ENCODE peak calls at places on chromosome 17, in five cellular contexts. U is IMR-90, Z is H9, R is H1, P is neuronal stem cell. D is an unnamed sample. For H3K4me1, the result is how much of the 10 kb centered on the place peaks cover.

GRCh38 chr17:13518271-13519000 is 83.3 kb downstream of the HS3ST3A1 start:
- DNase-seq in U (peak), R (no peak), P (no peak), Z (no peak), D (peak)

GRCh38 chr17:77354420-77354720 is 213.6 kb downstream of the SEC14L1 start:
- DNase-seq in R (no peak), Z (no peak), U (no peak), P (no peak), D (no peak)

GRCh38 chr17:27807567-27808470 is 7.5 kb upstream of the NOS2 start:
- DNase-seq in P (no peak), Z (no peak), U (no peak), R (no peak), D (no peak)

GRCh38 chr17:74862108-74862901 is 2.6 kb upstream of the GRIN2C start:
- DNase-seq in R (no peak), P (peak), U (peak), Z (peak), D (peak)

GRCh38 chr17:74276051-74276476 is 2.0 kb downstream of the DNAI2 start:
- DNase-seq in R (no peak), P (no peak), U (no peak), Z (no peak), D (no peak)

GRCh38 chr17:17320911-17321220 is 17.7 kb downstream of the NT5M start:
- DNase-seq in P (no peak), R (no peak), U (no peak), Z (no peak), D (no peak)

GRCh38 chr17:81513669-81514484 is 1.3 kb upstream of the ACTG1 start:
- DNase-seq in U (peak), Z (peak), P (peak), R (no peak), D (peak)

GRCh38 chr17:29880031-29880430 is 50.0 kb downstream of the SSH2 start:
- DNase-seq in U (no peak), P (no peak), Z (no peak), R (no peak), D (no peak)

GRCh38 chr17:16351831-16352230 is 1.4 kb downstream of the CENPV start:
- DNase-seq in P (no peak), R (no peak), U (peak), Z (no peak), D (peak)

DNA sequence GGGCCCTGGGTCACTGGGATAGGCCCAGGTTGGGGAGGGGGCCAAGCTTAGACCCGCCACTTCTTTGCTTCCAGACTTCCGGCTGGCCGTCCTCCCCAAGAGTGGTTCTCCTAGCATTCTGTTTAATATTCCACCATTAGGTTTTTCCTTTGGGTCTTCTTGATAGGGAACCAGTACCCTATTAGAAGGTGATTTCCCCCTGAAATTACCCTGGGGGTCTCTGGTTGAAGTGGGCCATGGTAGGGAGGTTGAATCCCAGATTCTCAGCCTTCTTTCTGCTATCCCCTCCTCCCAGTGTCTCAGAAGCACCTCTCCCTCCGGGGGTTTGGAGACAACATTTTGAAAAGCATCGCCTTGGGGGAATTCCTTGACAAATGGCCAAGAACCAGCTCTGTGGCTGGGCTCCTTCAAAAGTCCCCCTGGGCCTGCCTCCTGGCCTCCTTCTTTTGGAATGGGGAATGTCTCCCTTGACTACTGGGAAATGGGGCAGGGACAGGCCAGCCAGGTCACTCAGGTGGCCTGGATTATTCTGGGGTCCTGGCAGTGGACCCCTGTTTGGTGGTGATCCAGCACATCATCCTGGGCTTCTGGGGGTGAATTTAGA is 5.7 kb downstream of the LASP1 start:
- DNase-seq in R (no peak), P (no peak), Z (peak), U (no peak), D (no peak)
- H3K4me1 ChIP-seq in R (under half), P (under half), Z (under half), U (half or more), D (half or more)

DNA sequence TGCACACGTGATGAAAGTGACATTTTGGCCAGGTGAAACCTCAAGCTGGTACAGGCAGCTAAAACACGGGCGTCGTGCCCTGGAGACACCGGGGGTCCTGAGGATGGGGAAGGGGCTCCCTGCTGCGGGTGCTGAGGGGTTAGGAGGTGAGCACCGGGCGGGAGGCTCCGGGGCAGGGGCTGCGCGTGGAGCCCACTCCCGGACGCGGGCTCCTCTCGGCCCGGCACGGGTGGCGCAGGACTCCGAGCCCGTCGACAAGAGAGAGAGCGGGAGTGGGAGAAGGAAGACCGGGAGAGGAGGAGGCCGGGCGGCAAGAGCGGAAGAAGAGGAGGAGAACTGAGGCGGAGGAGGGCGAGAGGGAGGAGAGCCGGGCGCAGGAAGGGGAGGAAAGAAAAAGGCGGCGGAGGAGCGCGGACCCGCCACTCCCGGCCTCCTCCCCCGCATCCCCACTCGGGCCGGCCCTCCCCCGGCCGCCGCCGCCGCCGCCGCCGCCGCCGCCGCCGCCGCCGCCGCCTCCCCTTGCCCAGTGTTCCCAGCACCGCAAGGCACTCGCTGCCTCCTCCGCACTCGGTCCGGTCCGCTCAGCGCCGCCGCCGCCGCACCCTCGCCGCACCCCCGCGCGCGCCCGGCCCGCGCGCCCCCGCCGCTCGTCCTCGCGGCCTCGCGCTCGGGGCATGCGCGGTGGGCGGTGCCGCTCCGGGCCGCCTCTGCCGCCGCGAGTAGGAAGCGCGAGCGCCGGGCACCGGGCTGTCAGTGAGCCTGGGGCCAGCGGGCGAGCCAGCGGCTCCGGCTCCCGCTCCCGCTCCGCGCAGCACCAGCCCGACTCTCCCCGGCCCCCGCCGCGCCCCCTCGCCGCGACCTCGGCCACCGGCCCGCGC is at the start of gene PRKCA:
- DNase-seq in Z (peak), U (peak), P (peak), R (no peak), D (peak)
- H3K14ac ChIP-seq in Z (no peak), U (peak), P (peak), R (no peak), D (no peak)

GRCh38 chr17:48487221-48487620 is 43.6 kb downstream of the HOXB1 start:
- DNase-seq in R (no peak), P (no peak), U (no peak), Z (no peak), D (no peak)
- H3K4me1 ChIP-seq in R (under half), P (under half), U (under half), Z (under half), D (under half)

DNA sequence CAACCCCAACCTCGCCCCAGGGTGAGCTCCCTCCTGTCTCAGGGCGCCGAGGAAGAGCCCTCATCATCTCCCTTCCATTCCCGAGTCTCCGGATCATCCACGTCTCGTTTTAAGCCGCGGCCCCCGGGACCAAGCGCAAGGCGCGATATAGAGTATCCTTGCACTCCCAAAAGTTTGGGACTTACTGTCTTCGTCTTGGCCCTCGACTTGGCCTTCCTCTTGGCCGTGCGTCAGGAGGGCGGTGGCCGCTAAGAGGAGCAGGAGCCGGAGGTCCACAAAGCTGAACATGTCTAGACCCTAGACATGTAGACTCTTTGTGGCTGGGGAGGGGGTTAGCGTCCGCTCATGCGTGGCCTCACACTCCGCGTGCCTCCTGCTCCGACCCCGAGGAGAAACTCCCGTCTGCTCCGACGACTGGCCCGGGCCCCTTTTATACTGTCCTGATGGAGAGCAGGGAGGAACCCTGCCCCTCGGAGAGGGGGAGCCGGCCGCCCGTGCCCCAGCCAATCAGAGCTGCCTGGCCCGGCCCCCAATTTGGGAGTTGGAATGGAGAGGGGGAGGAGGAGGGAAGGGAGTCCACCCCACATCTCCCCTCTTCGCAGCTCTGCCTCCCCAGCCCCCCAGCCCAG is at the start of gene COL1A1:
- DNase-seq in Z (peak), U (peak), P (no peak), R (no peak), D (peak)
- H3K14ac ChIP-seq in Z (no peak), U (peak), P (no peak), R (no peak), D (peak)